ENCODE peak calls at places on chromosomes 5 and 9, in seven cellular contexts. F, C, G, E, T, J and L are unnamed samples. For H3K79me2 and H3K36me3, the result is how much of the 10 kb centered on the place peaks cover.

GRCh38 chr5:168295574-168296201 is 4.2 kb downstream of the WWC1 start:
- DNase-seq in F (no peak), C (no peak), G (peak), E (no peak), T (no peak), J (peak), L (no peak)

GRCh38 chr9:119273325-119273904 is 95.8 kb downstream of the BRINP1 start:
- DNase-seq in F (no peak), C (no peak), G (no peak), E (no peak), T (no peak), J (peak), L (no peak)

GRCh38 chr9:117616436-117616835 is 87.8 kb upstream of the TLR4 start:
- DNase-seq in F (no peak), C (no peak), G (no peak), E (no peak), T (no peak), J (no peak), L (no peak)

GRCh38 chr5:174837919-174838902 is 113.8 kb downstream of the MSX2 start:
- DNase-seq in F (no peak), C (peak), G (peak), E (no peak), T (no peak), J (peak), L (no peak)

GRCh38 chr5:60161340-60161934 is 267.9 kb upstream of the PDE4D start:
- DNase-seq in F (no peak), C (peak), G (peak), E (peak), T (peak), J (peak), L (no peak)

GRCh38 chr9:109500421-109500974 is 2.4 kb upstream of the PTPN3 start:
- DNase-seq in F (no peak), C (no peak), G (no peak), E (no peak), T (no peak), J (no peak), L (no peak)

GRCh38 chr9:90343360-90343759 is 299.3 kb downstream of the DIRAS2 start:
- DNase-seq in F (no peak), C (no peak), G (peak), E (no peak), T (no peak), J (peak), L (no peak)

GRCh38 chr5:170628691-170629565 is 125.1 kb downstream of the KCNIP1 start:
- DNase-seq in F (no peak), C (no peak), G (no peak), E (no peak), T (no peak), J (no peak), L (no peak)

GRCh38 chr9:99266136-99267023 is 44.3 kb downstream of the SEC61B start:
- DNase-seq in F (peak), C (peak), G (peak), E (peak), T (peak), J (peak), L (peak)

GRCh38 chr5:135024956-135025729 is 8.9 kb downstream of the PITX1 start:
- DNase-seq in F (peak), C (peak), G (no peak), E (no peak), T (no peak), J (no peak), L (no peak)

GRCh38 chr5:142313275-142313674 is 11.5 kb downstream of the SPRY4 start:
- DNase-seq in F (no peak), C (no peak), G (no peak), E (no peak), T (no peak), J (no peak), L (no peak)

GRCh38 chr5:73150872-73151271 is 22.1 kb upstream of the TMEM174 start:
- DNase-seq in F (no peak), C (no peak), G (no peak), E (no peak), T (no peak), J (no peak), L (no peak)

GRCh38 chr5:159965031-159965837 is 43.7 kb upstream of the TTC1 start:
- DNase-seq in F (peak), C (peak), G (peak), E (no peak), T (peak), J (peak), L (peak)

GRCh38 chr5:140791111-140791510 is 3.5 kb upstream of the PCDHA2 start:
- DNase-seq in F (no peak), C (no peak), G (no peak), E (no peak), T (no peak), J (no peak), L (no peak)

GRCh38 chr9:79615038-79615437 is 43.3 kb downstream of the TLE4 start:
- DNase-seq in F (no peak), C (no peak), G (no peak), E (no peak), T (peak), J (no peak), L (no peak)

GRCh38 chr9:114290561-114290986 is 32.3 kb upstream of the ORM1 start:
- DNase-seq in F (no peak), C (no peak), G (no peak), E (no peak), T (no peak), J (no peak), L (no peak)

GRCh38 chr5:15938961-15939360 is 240.6 kb downstream of the MARCHF11 start:
- DNase-seq in F (no peak), C (no peak), G (peak), E (no peak), T (no peak), J (no peak), L (no peak)

GRCh38 chr5:34490501-34491250 is 165.5 kb upstream of the RAI14 start:
- DNase-seq in F (no peak), C (no peak), G (peak), E (no peak), T (no peak), J (peak), L (no peak)

GRCh38 chr5:42423285-42424152 is at the start of gene GHR:
- DNase-seq in F (peak), C (peak), G (peak), E (peak), T (no peak), J (peak), L (no peak)

GRCh38 chr9:134303601-134304000 is 22.7 kb upstream of the RXRA start:
- DNase-seq in F (no peak), C (no peak), G (no peak), E (no peak), T (no peak), J (no peak), L (no peak)

GRCh38 chr9:113913426-113914195 is 37.5 kb downstream of the ZNF618 start:
- DNase-seq in F (no peak), C (no peak), G (peak), E (no peak), T (no peak), J (no peak), L (no peak)

GRCh38 chr5:90020575-90021535 is 388.7 kb downstream of the CETN3 start:
- DNase-seq in F (no peak), C (peak), G (peak), E (peak), T (no peak), J (no peak), L (no peak)

GRCh38 chr5:56522972-56523371 is 289.8 kb upstream of the ANKRD55 start:
- DNase-seq in F (no peak), C (no peak), G (peak), E (no peak), T (no peak), J (no peak), L (no peak)

GRCh38 chr9:81456431-81456970 is 232.8 kb downstream of the TLE1 start:
- DNase-seq in F (no peak), C (no peak), G (peak), E (no peak), T (no peak), J (no peak), L (no peak)

GRCh38 chr9:132647355-132647754 is 22.4 kb downstream of the DDX31 start:
- DNase-seq in F (no peak), C (no peak), G (peak), E (no peak), T (no peak), J (no peak), L (no peak)

GRCh38 chr9:12511726-12512125 is 181.5 kb upstream of the TYRP1 start:
- DNase-seq in F (no peak), C (no peak), G (no peak), E (no peak), T (no peak), J (no peak), L (no peak)

GRCh38 chr9:137506702-137507171 is 43.5 kb downstream of the PNPLA7 start:
- DNase-seq in F (no peak), C (no peak), G (peak), E (no peak), T (no peak), J (no peak), L (no peak)

GRCh38 chr5:392431-392988 is 50.5 kb upstream of the EXOC3 start:
- DNase-seq in F (no peak), C (peak), G (no peak), E (no peak), T (peak), J (no peak), L (peak)

GRCh38 chr5:112366987-112367386 is 52.1 kb downstream of the EPB41L4A start:
- DNase-seq in F (peak), C (peak), G (no peak), E (no peak), T (peak), J (peak), L (no peak)

DNA sequence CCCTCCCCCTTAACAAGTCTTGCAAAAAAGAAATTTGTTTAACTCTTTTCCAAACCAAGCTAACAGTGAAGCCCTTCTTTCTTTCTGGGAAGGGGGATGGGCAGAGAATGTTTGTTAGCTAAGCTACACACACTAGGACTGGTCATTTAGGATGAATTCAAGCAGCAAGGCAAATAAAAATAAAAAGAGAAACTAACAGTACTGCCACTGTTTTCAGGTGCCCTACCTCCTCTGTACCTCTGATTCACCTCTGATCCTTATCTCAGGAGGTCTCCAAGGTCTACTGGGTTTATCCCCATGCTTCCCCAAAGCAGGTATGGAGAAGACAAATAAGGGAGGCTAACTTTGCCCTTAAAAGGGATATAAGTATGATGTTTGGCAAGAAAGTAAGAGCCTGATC is 52.9 kb downstream of the ELL2 start:
- DNase-seq in F (no peak), C (no peak), G (no peak), E (no peak), T (no peak), J (no peak), L (no peak)
- H3K79me2 ChIP-seq in F (under half), C (under half), G (half or more), E (under half), T (under half), J (under half), L (under half)

GRCh38 chr5:178231736-178232123 is 872 bp downstream of the PHYKPL start:
- DNase-seq in F (no peak), C (no peak), G (no peak), E (no peak), T (no peak), J (peak), L (no peak)

GRCh38 chr5:178232920-178233429 is 373 bp upstream of the PHYKPL start:
- DNase-seq in F (no peak), C (no peak), G (no peak), E (no peak), T (no peak), J (no peak), L (no peak)

GRCh38 chr5:178232124-178232919 is at the start of gene PHYKPL:
- DNase-seq in F (peak), C (peak), G (peak), E (peak), T (peak), J (peak), L (peak)

GRCh38 chr5:178229861-178230260 is 2.7 kb downstream of the PHYKPL start:
- DNase-seq in F (no peak), C (no peak), G (no peak), E (no peak), T (no peak), J (no peak), L (no peak)

GRCh38 chr5:178230879-178231735 is 1.5 kb downstream of the PHYKPL start:
- DNase-seq in F (no peak), C (no peak), G (peak), E (no peak), T (no peak), J (no peak), L (no peak)
- H3K36me3 ChIP-seq in F (half or more), C (under half), G (under half), E (under half), T (half or more), J (under half), L (half or more)

GRCh38 chr5:68973696-68974095 is 120.1 kb upstream of the SLC30A5 start:
- DNase-seq in F (no peak), C (no peak), G (no peak), E (no peak), T (no peak), J (no peak), L (no peak)
- H2AFZ ChIP-seq in F (no peak), C (no peak), G (no peak), E (no peak), T (no peak), J (no peak), L (no peak)

GRCh38 chr5:143659614-143660238 is 152.2 kb upstream of the HMHB1 start:
- DNase-seq in F (no peak), C (no peak), G (no peak), E (no peak), T (no peak), J (no peak), L (no peak)

GRCh38 chr5:143662020-143662419 is 149.9 kb upstream of the HMHB1 start:
- DNase-seq in F (no peak), C (no peak), G (no peak), E (no peak), T (no peak), J (no peak), L (no peak)

GRCh38 chr5:143663872-143664271 is 148.1 kb upstream of the HMHB1 start:
- DNase-seq in F (no peak), C (no peak), G (no peak), E (no peak), T (no peak), J (no peak), L (no peak)

DNA sequence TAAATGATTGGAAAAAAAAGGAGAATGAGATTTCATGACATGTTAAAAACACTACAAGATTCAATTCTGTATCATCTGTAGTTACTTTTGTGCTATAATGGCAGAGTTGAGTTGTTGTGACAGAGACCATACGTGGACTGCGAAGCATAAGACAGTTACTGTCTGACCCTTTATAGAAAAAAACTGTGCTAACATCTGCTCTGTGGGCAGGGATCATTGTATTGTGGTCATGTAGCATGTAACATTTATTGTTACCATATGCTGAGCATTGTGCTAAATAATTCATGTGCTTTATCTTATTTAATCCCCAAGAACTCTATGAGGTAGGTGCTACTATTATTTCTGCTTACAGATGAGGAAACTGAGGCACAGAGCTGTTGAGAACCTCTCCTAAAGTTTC is 147.3 kb upstream of the HMHB1 start:
- DNase-seq in F (no peak), C (no peak), G (no peak), E (no peak), T (no peak), J (no peak), L (no peak)
- H3K79me2 ChIP-seq in F (under half), C (under half), G (under half), E (under half), T (under half), J (under half), L (under half)